ENCODE peak calls at places on chromosomes 3 and 15, in six cellular contexts. One of them, this sample, is unnamed.

GRCh38 chr3:48402281-48402732 is 27.6 kb downstream of the PLXNB1 start:
- DNase-seq in neuronal stem cell: no peak
- DNase-seq in stimulated activated naive B cell treated with anti-CD40 and anti-IgM and Interleukin-4, amounts not matched to agents 10 μg/mL and 1 μg/mL and 100 μg/mL, for 72 hours: no peak
- DNase-seq in MM.1S: no peak
- DNase-seq in choroid plexus epithelial cell: peak
- DNase-seq in activated T-helper 1 cell treated with anti-CD3 and anti-CD28 coated beads, Interleukin-2, amount 50 U/mL, for 16 hours: no peak
- DNase-seq in this sample: peak

GRCh38 chr3:108838411-108838810 is 15.8 kb downstream of the TRAT1 start:
- DNase-seq in choroid plexus epithelial cell: no peak
- DNase-seq in MM.1S: no peak
- DNase-seq in neuronal stem cell: no peak
- DNase-seq in stimulated activated naive B cell treated with anti-CD40 and anti-IgM and Interleukin-4, amounts not matched to agents 10 μg/mL and 1 μg/mL and 100 μg/mL, for 72 hours: no peak
- DNase-seq in activated T-helper 1 cell treated with anti-CD3 and anti-CD28 coated beads, Interleukin-2, amount 50 U/mL, for 16 hours: no peak
- DNase-seq in this sample: no peak

GRCh38 chr3:130838898-130839572 is 54.8 kb upstream of the ATP2C1 start:
- DNase-seq in MM.1S: no peak
- DNase-seq in choroid plexus epithelial cell: no peak
- DNase-seq in activated T-helper 1 cell treated with anti-CD3 and anti-CD28 coated beads, Interleukin-2, amount 50 U/mL, for 16 hours: no peak
- DNase-seq in neuronal stem cell: no peak
- DNase-seq in stimulated activated naive B cell treated with anti-CD40 and anti-IgM and Interleukin-4, amounts not matched to agents 10 μg/mL and 1 μg/mL and 100 μg/mL, for 72 hours: no peak
- DNase-seq in this sample: no peak

GRCh38 chr15:55654541-55654940 is 66.4 kb upstream of the PYGO1 start:
- DNase-seq in stimulated activated naive B cell treated with anti-CD40 and anti-IgM and Interleukin-4, amounts not matched to agents 10 μg/mL and 1 μg/mL and 100 μg/mL, for 72 hours: no peak
- DNase-seq in neuronal stem cell: no peak
- DNase-seq in MM.1S: no peak
- DNase-seq in choroid plexus epithelial cell: peak
- DNase-seq in activated T-helper 1 cell treated with anti-CD3 and anti-CD28 coated beads, Interleukin-2, amount 50 U/mL, for 16 hours: no peak
- DNase-seq in this sample: no peak

GRCh38 chr3:104066658-104067057 is 1300.1 kb upstream of the ALCAM start:
- DNase-seq in neuronal stem cell: no peak
- DNase-seq in MM.1S: no peak
- DNase-seq in choroid plexus epithelial cell: peak
- DNase-seq in stimulated activated naive B cell treated with anti-CD40 and anti-IgM and Interleukin-4, amounts not matched to agents 10 μg/mL and 1 μg/mL and 100 μg/mL, for 72 hours: no peak
- DNase-seq in activated T-helper 1 cell treated with anti-CD3 and anti-CD28 coated beads, Interleukin-2, amount 50 U/mL, for 16 hours: no peak
- DNase-seq in this sample: peak

GRCh38 chr3:6540981-6541380 is 319.9 kb upstream of the GRM7 start:
- DNase-seq in choroid plexus epithelial cell: no peak
- DNase-seq in activated T-helper 1 cell treated with anti-CD3 and anti-CD28 coated beads, Interleukin-2, amount 50 U/mL, for 16 hours: no peak
- DNase-seq in MM.1S: peak
- DNase-seq in stimulated activated naive B cell treated with anti-CD40 and anti-IgM and Interleukin-4, amounts not matched to agents 10 μg/mL and 1 μg/mL and 100 μg/mL, for 72 hours: no peak
- DNase-seq in neuronal stem cell: no peak
- DNase-seq in this sample: no peak

GRCh38 chr15:69013726-69014406 is 629 bp upstream of the NOX5 start:
- DNase-seq in choroid plexus epithelial cell: no peak
- DNase-seq in stimulated activated naive B cell treated with anti-CD40 and anti-IgM and Interleukin-4, amounts not matched to agents 10 μg/mL and 1 μg/mL and 100 μg/mL, for 72 hours: no peak
- DNase-seq in neuronal stem cell: no peak
- DNase-seq in MM.1S: no peak
- DNase-seq in activated T-helper 1 cell treated with anti-CD3 and anti-CD28 coated beads, Interleukin-2, amount 50 U/mL, for 16 hours: no peak
- DNase-seq in this sample: no peak

GRCh38 chr3:193903976-193904375 is 232.0 kb upstream of the HES1 start:
- DNase-seq in neuronal stem cell: no peak
- DNase-seq in activated T-helper 1 cell treated with anti-CD3 and anti-CD28 coated beads, Interleukin-2, amount 50 U/mL, for 16 hours: no peak
- DNase-seq in MM.1S: no peak
- DNase-seq in choroid plexus epithelial cell: no peak
- DNase-seq in stimulated activated naive B cell treated with anti-CD40 and anti-IgM and Interleukin-4, amounts not matched to agents 10 μg/mL and 1 μg/mL and 100 μg/mL, for 72 hours: no peak
- DNase-seq in this sample: no peak

GRCh38 chr3:149280950-149281349 is 52.5 kb downstream of the TM4SF18 start:
- DNase-seq in stimulated activated naive B cell treated with anti-CD40 and anti-IgM and Interleukin-4, amounts not matched to agents 10 μg/mL and 1 μg/mL and 100 μg/mL, for 72 hours: no peak
- DNase-seq in choroid plexus epithelial cell: no peak
- DNase-seq in neuronal stem cell: no peak
- DNase-seq in activated T-helper 1 cell treated with anti-CD3 and anti-CD28 coated beads, Interleukin-2, amount 50 U/mL, for 16 hours: no peak
- DNase-seq in MM.1S: no peak
- DNase-seq in this sample: no peak

This sample was measured in kidney epithelial cell.